ENCODE peak calls at places on chromosome 2, in nine cellular contexts. One of them, this sample, is unnamed.

GRCh38 chr2:149885468-149885867 is 297.9 kb upstream of the MMADHC start:
- DNase-seq in lower leg skin: no peak
- DNase-seq in breast epithelium: no peak
- DNase-seq in tibial nerve: no peak
- DNase-seq in heart left ventricle: no peak
- DNase-seq in A549: no peak
- DNase-seq in K562: no peak
- DNase-seq in uterus: no peak
- DNase-seq in ovary: no peak
- DNase-seq in this sample: no peak

GRCh38 chr2:105734762-105735538 is 9.8 kb upstream of the NCK2 start:
- DNase-seq in heart left ventricle: no peak
- DNase-seq in K562: no peak
- DNase-seq in breast epithelium: no peak
- DNase-seq in ovary: no peak
- DNase-seq in tibial nerve: no peak
- DNase-seq in uterus: no peak
- DNase-seq in A549: no peak
- DNase-seq in lower leg skin: no peak
- DNase-seq in this sample: no peak

GRCh38 chr2:27021253-27021801 is 11.4 kb upstream of the TMEM214 start:
- DNase-seq in A549: peak
- DNase-seq in lower leg skin: no peak
- DNase-seq in tibial nerve: no peak
- DNase-seq in breast epithelium: peak
- DNase-seq in K562: no peak
- DNase-seq in ovary: no peak
- DNase-seq in uterus: no peak
- DNase-seq in heart left ventricle: no peak
- DNase-seq in this sample: no peak

GRCh38 chr2:9178110-9178904 is 28.3 kb upstream of the ASAP2 start:
- DNase-seq in heart left ventricle: no peak
- DNase-seq in ovary: no peak
- DNase-seq in breast epithelium: no peak
- DNase-seq in K562: no peak
- DNase-seq in lower leg skin: no peak
- DNase-seq in tibial nerve: no peak
- DNase-seq in uterus: no peak
- DNase-seq in A549: no peak
- DNase-seq in this sample: no peak

GRCh38 chr2:118850171-118850900 is 2.9 kb upstream of the EN1 start:
- DNase-seq in K562: no peak
- DNase-seq in heart left ventricle: no peak
- DNase-seq in ovary: no peak
- DNase-seq in tibial nerve: no peak
- DNase-seq in breast epithelium: no peak
- DNase-seq in A549: no peak
- DNase-seq in lower leg skin: peak
- DNase-seq in uterus: no peak
- DNase-seq in this sample: no peak

GRCh38 chr2:71614976-71615768 is 161.8 kb downstream of the DYSF start:
- DNase-seq in ovary: peak
- DNase-seq in breast epithelium: peak
- DNase-seq in A549: no peak
- DNase-seq in tibial nerve: peak
- DNase-seq in lower leg skin: peak
- DNase-seq in K562: no peak
- DNase-seq in uterus: peak
- DNase-seq in heart left ventricle: peak
- DNase-seq in this sample: no peak

GRCh38 chr2:23660227-23660626 is 266.7 kb downstream of the ATAD2B start:
- DNase-seq in heart left ventricle: no peak
- DNase-seq in breast epithelium: no peak
- DNase-seq in K562: no peak
- DNase-seq in A549: no peak
- DNase-seq in uterus: no peak
- DNase-seq in lower leg skin: no peak
- DNase-seq in tibial nerve: no peak
- DNase-seq in ovary: no peak
- DNase-seq in this sample: no peak

GRCh38 chr2:94960751-94961150 is 64.8 kb upstream of the MAL start:
- DNase-seq in heart left ventricle: no peak
- DNase-seq in tibial nerve: no peak
- DNase-seq in K562: no peak
- DNase-seq in ovary: no peak
- DNase-seq in lower leg skin: no peak
- DNase-seq in breast epithelium: no peak
- DNase-seq in A549: no peak
- DNase-seq in uterus: no peak
- DNase-seq in this sample: no peak

GRCh38 chr2:64730551-64731305 is 77.0 kb upstream of the SERTAD2 start:
- DNase-seq in A549: no peak
- DNase-seq in breast epithelium: peak
- DNase-seq in ovary: peak
- DNase-seq in tibial nerve: peak
- DNase-seq in lower leg skin: peak
- DNase-seq in heart left ventricle: peak
- DNase-seq in uterus: peak
- DNase-seq in K562: peak
- DNase-seq in this sample: peak

GRCh38 chr2:134433469-134433868 is 179.6 kb downstream of the MGAT5 start:
- DNase-seq in breast epithelium: no peak
- DNase-seq in A549: no peak
- DNase-seq in heart left ventricle: no peak
- DNase-seq in tibial nerve: no peak
- DNase-seq in K562: no peak
- DNase-seq in ovary: no peak
- DNase-seq in uterus: no peak
- DNase-seq in lower leg skin: no peak
- DNase-seq in this sample: no peak

GRCh38 chr2:112917856-112918255 is 6.9 kb downstream of the IL37 start:
- DNase-seq in breast epithelium: no peak
- DNase-seq in ovary: no peak
- DNase-seq in A549: no peak
- DNase-seq in tibial nerve: no peak
- DNase-seq in K562: no peak
- DNase-seq in uterus: no peak
- DNase-seq in lower leg skin: no peak
- DNase-seq in heart left ventricle: no peak
- DNase-seq in this sample: no peak

GRCh38 chr2:24050041-24050655 is 607 bp downstream of the FKBP1B start:
- DNase-seq in heart left ventricle: peak
- DNase-seq in lower leg skin: peak
- DNase-seq in breast epithelium: no peak
- DNase-seq in uterus: peak
- DNase-seq in ovary: peak
- DNase-seq in A549: no peak
- DNase-seq in K562: no peak
- DNase-seq in tibial nerve: no peak
- DNase-seq in this sample: no peak

GRCh38 chr2:2731101-2731850 is 400.2 kb upstream of the MYT1L start:
- DNase-seq in uterus: no peak
- DNase-seq in heart left ventricle: no peak
- DNase-seq in lower leg skin: no peak
- DNase-seq in K562: no peak
- DNase-seq in breast epithelium: no peak
- DNase-seq in tibial nerve: no peak
- DNase-seq in A549: no peak
- DNase-seq in ovary: no peak
- DNase-seq in this sample: no peak

GRCh38 chr2:2730301-2730833 is 399.3 kb upstream of the MYT1L start:
- DNase-seq in ovary: no peak
- DNase-seq in K562: no peak
- DNase-seq in breast epithelium: no peak
- DNase-seq in tibial nerve: no peak
- DNase-seq in lower leg skin: no peak
- DNase-seq in uterus: no peak
- DNase-seq in A549: no peak
- DNase-seq in heart left ventricle: no peak
- DNase-seq in this sample: no peak

GRCh38 chr2:2727876-2728511 is 396.9 kb upstream of the MYT1L start:
- DNase-seq in A549: no peak
- DNase-seq in ovary: no peak
- DNase-seq in breast epithelium: no peak
- DNase-seq in K562: no peak
- DNase-seq in uterus: no peak
- DNase-seq in tibial nerve: no peak
- DNase-seq in lower leg skin: no peak
- DNase-seq in heart left ventricle: no peak
- DNase-seq in this sample: no peak

GRCh38 chr2:2728635-2729034 is 397.6 kb upstream of the MYT1L start:
- DNase-seq in ovary: no peak
- DNase-seq in uterus: no peak
- DNase-seq in lower leg skin: no peak
- DNase-seq in A549: no peak
- DNase-seq in heart left ventricle: no peak
- DNase-seq in tibial nerve: no peak
- DNase-seq in breast epithelium: no peak
- DNase-seq in K562: no peak
- DNase-seq in this sample: no peak

GRCh38 chr2:2729246-2729645 is 398.2 kb upstream of the MYT1L start:
- DNase-seq in K562: no peak
- DNase-seq in heart left ventricle: no peak
- DNase-seq in uterus: no peak
- DNase-seq in A549: no peak
- DNase-seq in tibial nerve: no peak
- DNase-seq in lower leg skin: no peak
- DNase-seq in breast epithelium: no peak
- DNase-seq in ovary: no peak
- DNase-seq in this sample: no peak
- TF ChIP-seq POLR2A in K562: no peak
- TF ChIP-seq POLR2A in heart left ventricle: no peak
- TF ChIP-seq POLR2A in uterus: no peak
- TF ChIP-seq POLR2A in A549: no peak
- TF ChIP-seq POLR2A in tibial nerve: no peak
- TF ChIP-seq POLR2A in lower leg skin: no peak
- TF ChIP-seq POLR2A in breast epithelium: no peak
- TF ChIP-seq POLR2A in ovary: no peak
- TF ChIP-seq POLR2A in this sample: no peak

GRCh38 chr2:176106636-176107539 is at the start of gene HOXD11:
- DNase-seq in heart left ventricle: no peak
- DNase-seq in lower leg skin: peak
- DNase-seq in uterus: peak
- DNase-seq in ovary: no peak
- DNase-seq in A549: peak
- DNase-seq in breast epithelium: no peak
- DNase-seq in tibial nerve: peak
- DNase-seq in K562: no peak
- DNase-seq in this sample: peak
- TF ChIP-seq POLR2A in heart left ventricle: no peak
- TF ChIP-seq POLR2A in lower leg skin: no peak
- TF ChIP-seq POLR2A in uterus: no peak
- TF ChIP-seq POLR2A in ovary: no peak
- TF ChIP-seq POLR2A in A549: no peak
- TF ChIP-seq POLR2A in breast epithelium: no peak
- TF ChIP-seq POLR2A in tibial nerve: no peak
- TF ChIP-seq POLR2A in K562: no peak
- TF ChIP-seq POLR2A in this sample: no peak

GRCh38 chr2:66960161-66960560 is 437.0 kb upstream of the ETAA1 start:
- DNase-seq in lower leg skin: no peak
- DNase-seq in uterus: no peak
- DNase-seq in heart left ventricle: peak
- DNase-seq in tibial nerve: no peak
- DNase-seq in A549: no peak
- DNase-seq in K562: no peak
- DNase-seq in breast epithelium: no peak
- DNase-seq in ovary: no peak
- DNase-seq in this sample: no peak

GRCh38 chr2:66957677-66958076 is 439.5 kb upstream of the ETAA1 start:
- DNase-seq in A549: no peak
- DNase-seq in breast epithelium: no peak
- DNase-seq in heart left ventricle: no peak
- DNase-seq in lower leg skin: no peak
- DNase-seq in ovary: no peak
- DNase-seq in K562: no peak
- DNase-seq in tibial nerve: no peak
- DNase-seq in uterus: no peak
- DNase-seq in this sample: no peak

GRCh38 chr2:66962625-66963207 is 434.4 kb upstream of the ETAA1 start:
- DNase-seq in A549: no peak
- DNase-seq in K562: no peak
- DNase-seq in lower leg skin: no peak
- DNase-seq in heart left ventricle: no peak
- DNase-seq in ovary: no peak
- DNase-seq in tibial nerve: no peak
- DNase-seq in uterus: peak
- DNase-seq in breast epithelium: no peak
- DNase-seq in this sample: no peak

DNA sequence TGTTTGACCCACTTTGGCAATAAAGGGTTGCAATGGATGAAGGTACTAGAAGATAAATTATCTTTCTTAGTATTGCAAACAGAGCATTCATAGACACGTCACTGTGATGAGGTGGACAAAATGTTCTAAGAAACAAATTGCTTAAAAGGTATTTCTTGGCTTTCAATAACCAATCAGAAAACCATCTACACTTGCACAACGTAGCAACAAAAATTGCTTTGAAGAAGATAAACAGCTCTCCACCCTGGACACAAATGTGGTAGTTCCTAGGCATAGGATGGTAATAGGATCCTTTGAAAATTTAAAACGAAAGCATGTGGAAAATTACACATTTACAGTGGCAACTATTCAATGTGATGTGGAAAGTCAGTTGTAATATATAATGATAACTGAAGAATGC is 439.9 kb upstream of the ETAA1 start:
- DNase-seq in A549: no peak
- DNase-seq in tibial nerve: no peak
- DNase-seq in uterus: no peak
- DNase-seq in lower leg skin: no peak
- DNase-seq in breast epithelium: no peak
- DNase-seq in ovary: no peak
- DNase-seq in heart left ventricle: no peak
- DNase-seq in K562: no peak
- DNase-seq in this sample: no peak
- TF ChIP-seq POLR2A in A549: no peak
- TF ChIP-seq POLR2A in tibial nerve: no peak
- TF ChIP-seq POLR2A in uterus: no peak
- TF ChIP-seq POLR2A in lower leg skin: no peak
- TF ChIP-seq POLR2A in breast epithelium: no peak
- TF ChIP-seq POLR2A in ovary: no peak
- TF ChIP-seq POLR2A in heart left ventricle: no peak
- TF ChIP-seq POLR2A in K562: no peak
- TF ChIP-seq POLR2A in this sample: no peak

DNA sequence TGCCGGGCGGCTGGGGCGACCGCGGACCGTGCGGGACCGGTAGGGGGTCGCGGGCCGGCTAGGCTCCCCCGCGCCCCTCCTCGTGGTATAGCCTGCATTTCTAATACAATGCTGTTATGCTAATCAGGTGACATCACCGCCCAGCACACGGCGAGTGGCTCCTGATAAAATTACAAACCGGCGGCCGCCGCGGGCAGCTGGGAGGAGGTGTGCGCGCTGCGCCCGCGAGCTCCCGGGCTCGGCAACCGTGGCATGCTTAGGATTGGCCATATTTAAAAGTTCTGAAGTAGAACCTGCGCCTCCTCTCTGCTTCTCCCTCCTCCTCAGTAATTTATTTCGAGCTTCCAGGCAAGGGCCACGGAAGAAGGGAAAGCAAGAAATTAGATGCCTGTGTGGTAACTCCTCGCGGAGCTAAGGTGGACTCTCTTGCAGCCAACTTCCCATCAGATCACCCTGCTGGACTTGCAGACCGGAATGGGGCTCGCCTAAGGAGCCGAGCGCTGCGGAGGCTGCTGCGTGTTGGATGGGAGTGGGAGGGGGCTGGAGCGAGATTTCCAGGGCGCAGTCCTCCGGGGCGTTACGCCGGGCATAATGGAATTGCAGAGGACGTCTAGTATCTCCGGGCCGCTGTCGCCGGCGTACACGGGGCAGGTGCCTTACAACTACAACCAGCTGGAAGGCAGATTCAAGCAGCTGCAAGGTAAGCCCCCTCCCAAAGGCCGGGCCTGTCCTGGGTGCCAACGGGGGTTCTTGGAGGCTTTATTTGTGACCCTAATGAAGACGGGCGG is 102.3 kb downstream of the SPTBN1 start:
- DNase-seq in heart left ventricle: peak
- DNase-seq in K562: peak
- DNase-seq in ovary: peak
- DNase-seq in uterus: peak
- DNase-seq in breast epithelium: peak
- DNase-seq in tibial nerve: peak
- DNase-seq in lower leg skin: peak
- DNase-seq in A549: peak
- DNase-seq in this sample: no peak
- TF ChIP-seq POLR2A in heart left ventricle: no peak
- TF ChIP-seq POLR2A in K562: peak
- TF ChIP-seq POLR2A in ovary: no peak
- TF ChIP-seq POLR2A in uterus: no peak
- TF ChIP-seq POLR2A in breast epithelium: no peak
- TF ChIP-seq POLR2A in tibial nerve: no peak
- TF ChIP-seq POLR2A in lower leg skin: no peak
- TF ChIP-seq POLR2A in A549: peak
- TF ChIP-seq POLR2A in this sample: no peak

This sample was measured in H54.